ENCODE peak calls at places on chromosomes 6 and 20, in four cellular contexts. G is HepG2, O is GM12878, R is K562. S is an unnamed sample.
A peak's percentile ranks its signal among the peaks of the same experiment; 100 is the strongest.

GRCh38 chr6:35177139-35177538 is 36.0 kb upstream of the TCP11 start:
- DNase-seq in G (no peak), O (no peak), R (peak; percentile 80), S (no peak)

GRCh38 chr6:79536615-79536968 is 638 bp downstream of the LCA5 start:
- DNase-seq in G (no peak), O (no peak), R (no peak), S (no peak)

GRCh38 chr20:10661261-10661660 is 12.5 kb downstream of the JAG1 start:
- DNase-seq in G (no peak), O (no peak), R (no peak), S (no peak)

GRCh38 chr6:68640506-68640875 is 5.4 kb downstream of the ADGRB3 start:
- DNase-seq in G (no peak), O (no peak), R (no peak), S (no peak)

GRCh38 chr6:139172567-139172966 is 37.7 kb downstream of the HECA start:
- DNase-seq in G (no peak), O (no peak), R (no peak), S (no peak)

GRCh38 chr6:68718379-68719073 is 83.4 kb downstream of the ADGRB3 start:
- DNase-seq in G (no peak), O (no peak), R (no peak), S (no peak)

GRCh38 chr6:170164271-170164900 is 126.5 kb downstream of the DLL1 start:
- DNase-seq in G (no peak), O (no peak), R (no peak), S (no peak)

GRCh38 chr6:46932526-46932925 is 10.8 kb upstream of the ADGRF5 start:
- DNase-seq in G (no peak), O (no peak), R (no peak), S (no peak)

GRCh38 chr20:41956316-41957050 is 338.3 kb upstream of the CHD6 start:
- DNase-seq in G (peak; percentile 39), O (no peak), R (peak; percentile 33), S (no peak)

GRCh38 chr6:16766043-16766521 is 4.8 kb upstream of the ATXN1 start:
- DNase-seq in G (no peak), O (no peak), R (no peak), S (peak; percentile 84)

GRCh38 chr6:54267798-54268197 is 40.4 kb upstream of the TINAG start:
- DNase-seq in G (peak; percentile 67), O (no peak), R (no peak), S (peak; percentile 3)

GRCh38 chr20:59618131-59618530 is 13.8 kb downstream of the PHACTR3 start:
- DNase-seq in G (no peak), O (no peak), R (no peak), S (no peak)

GRCh38 chr6:105799051-105799450 is 287.1 kb upstream of the PRDM1 start:
- DNase-seq in G (no peak), O (no peak), R (no peak), S (no peak)

GRCh38 chr20:34569598-34569997 is 11.1 kb downstream of the MAP1LC3A start:
- DNase-seq in G (no peak), O (no peak), R (no peak), S (no peak)

GRCh38 chr20:62025832-62026563 is 39.7 kb downstream of the TAF4 start:
- DNase-seq in G (peak; percentile 30), O (no peak), R (peak; percentile 59), S (no peak)

GRCh38 chr6:32069460-32069859 is 31.2 kb downstream of the CYP21A2 start:
- DNase-seq in G (no peak), O (no peak), R (no peak), S (no peak)

GRCh38 chr6:8240316-8240715 is 138.0 kb upstream of the EEF1E1 start:
- DNase-seq in G (no peak), O (no peak), R (no peak), S (no peak)

GRCh38 chr6:122692175-122692598 is 82.0 kb downstream of the PKIB start:
- DNase-seq in G (no peak), O (no peak), R (no peak), S (no peak)

GRCh38 chr6:111468329-111469012 is 14.5 kb downstream of the REV3L start:
- DNase-seq in G (no peak), O (no peak), R (no peak), S (no peak)

GRCh38 chr6:125210667-125211066 is 57.1 kb downstream of the TPD52L1 start:
- DNase-seq in G (no peak), O (no peak), R (no peak), S (no peak)

GRCh38 chr6:42099340-42100028 is 42.9 kb downstream of the C6orf132 start:
- DNase-seq in G (peak; percentile 39), O (no peak), R (peak; percentile 44), S (no peak)

GRCh38 chr20:34815636-34816035 is 9.8 kb downstream of the NCOA6 start:
- DNase-seq in G (no peak), O (no peak), R (no peak), S (no peak)

GRCh38 chr6:1872649-1873131 is 263.0 kb downstream of the FOXC1 start:
- DNase-seq in G (no peak), O (no peak), R (no peak), S (no peak)
- TF ChIP-seq ESRRA in G (no peak), O (no peak), R (no peak), S (no peak)

GRCh38 chr20:31870703-31871601 is 518 bp downstream of the TTLL9 start:
- DNase-seq in G (no peak), O (no peak), R (no peak), S (no peak)

GRCh38 chr20:31869673-31869941 is 720 bp downstream of the DUSP15 start:
- DNase-seq in G (no peak), O (no peak), R (no peak), S (no peak)

GRCh38 chr20:31872406-31872805 is 2.0 kb downstream of the TTLL9 start:
- DNase-seq in G (no peak), O (no peak), R (no peak), S (no peak)

GRCh38 chr20:31869942-31870702 is at the start of the genes DUSP15 and TTLL9:
- DNase-seq in G (no peak), O (no peak), R (peak; percentile 65), S (no peak)

DNA sequence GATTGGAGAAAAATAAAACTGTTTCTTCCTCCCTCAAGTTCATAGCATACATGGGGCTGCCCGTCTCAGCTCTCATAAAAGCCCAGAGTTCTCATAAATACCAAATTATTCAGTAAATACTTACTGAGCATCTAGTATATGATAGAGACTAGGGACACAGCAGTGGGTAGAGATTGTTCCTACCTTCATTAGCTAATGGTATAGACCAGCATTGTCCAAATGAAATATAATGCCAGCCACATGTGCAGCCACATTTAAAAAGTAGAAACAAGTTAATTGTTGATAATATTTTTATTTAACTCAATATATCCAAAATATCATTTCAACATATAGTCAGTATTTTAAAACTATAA is 1.1 kb downstream of the TTLL9 start:
- DNase-seq in G (no peak), O (no peak), R (no peak), S (no peak)
- TF ChIP-seq REST in G (no peak), O (no peak), R (no peak), S (no peak)

GRCh38 chr6:118748311-118749062 is 97.1 kb upstream of the CEP85L start:
- DNase-seq in G (no peak), O (no peak), R (no peak), S (no peak)

GRCh38 chr6:118745156-118745555 is 93.8 kb upstream of the CEP85L start:
- DNase-seq in G (no peak), O (no peak), R (no peak), S (no peak)

GRCh38 chr6:118743744-118744143 is 92.4 kb upstream of the CEP85L start:
- DNase-seq in G (no peak), O (no peak), R (no peak), S (no peak)

GRCh38 chr6:118744261-118744941 is 93.0 kb upstream of the CEP85L start:
- DNase-seq in G (no peak), O (no peak), R (no peak), S (no peak)

DNA sequence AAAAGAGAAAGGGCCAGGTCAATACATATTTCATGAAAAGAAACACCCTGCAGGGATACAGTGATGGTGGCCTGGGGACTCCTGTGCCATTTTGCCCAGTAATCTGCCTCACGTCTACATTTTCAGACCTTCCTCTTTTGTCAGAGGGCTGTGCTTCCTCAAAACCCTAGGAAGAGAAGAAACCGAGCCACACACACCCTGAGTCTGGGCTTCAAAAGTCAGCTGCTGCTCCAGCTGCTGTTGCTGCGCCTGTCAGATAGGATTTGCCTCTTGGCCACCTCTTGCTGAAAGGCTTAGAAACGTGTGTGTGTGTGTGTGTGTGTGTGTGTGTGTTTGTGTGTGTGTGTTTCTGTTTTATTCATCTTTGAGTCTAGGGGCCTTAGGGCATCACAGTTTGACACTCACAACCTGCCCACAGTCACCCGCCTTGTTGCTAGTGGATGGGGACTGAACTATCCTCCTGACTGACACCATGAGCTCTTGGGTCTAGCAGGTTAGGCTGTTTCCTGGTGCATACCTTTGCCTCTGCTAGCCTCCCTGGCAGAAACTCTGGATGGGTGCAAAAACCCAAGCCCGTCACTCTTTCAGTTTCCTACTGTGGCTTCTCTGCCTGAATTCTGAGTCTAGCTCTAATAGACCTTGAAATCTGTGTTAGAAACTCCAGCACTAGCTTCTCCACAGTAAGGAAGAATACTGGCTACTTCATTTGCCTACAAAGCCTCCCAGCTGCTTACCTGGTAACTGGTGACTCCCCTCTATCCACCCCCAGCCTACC is 94.9 kb upstream of the CEP85L start:
- DNase-seq in G (no peak), O (no peak), R (no peak), S (no peak)
- TF ChIP-seq ESRRA in G (no peak), O (no peak), R (no peak), S (no peak)

DNA sequence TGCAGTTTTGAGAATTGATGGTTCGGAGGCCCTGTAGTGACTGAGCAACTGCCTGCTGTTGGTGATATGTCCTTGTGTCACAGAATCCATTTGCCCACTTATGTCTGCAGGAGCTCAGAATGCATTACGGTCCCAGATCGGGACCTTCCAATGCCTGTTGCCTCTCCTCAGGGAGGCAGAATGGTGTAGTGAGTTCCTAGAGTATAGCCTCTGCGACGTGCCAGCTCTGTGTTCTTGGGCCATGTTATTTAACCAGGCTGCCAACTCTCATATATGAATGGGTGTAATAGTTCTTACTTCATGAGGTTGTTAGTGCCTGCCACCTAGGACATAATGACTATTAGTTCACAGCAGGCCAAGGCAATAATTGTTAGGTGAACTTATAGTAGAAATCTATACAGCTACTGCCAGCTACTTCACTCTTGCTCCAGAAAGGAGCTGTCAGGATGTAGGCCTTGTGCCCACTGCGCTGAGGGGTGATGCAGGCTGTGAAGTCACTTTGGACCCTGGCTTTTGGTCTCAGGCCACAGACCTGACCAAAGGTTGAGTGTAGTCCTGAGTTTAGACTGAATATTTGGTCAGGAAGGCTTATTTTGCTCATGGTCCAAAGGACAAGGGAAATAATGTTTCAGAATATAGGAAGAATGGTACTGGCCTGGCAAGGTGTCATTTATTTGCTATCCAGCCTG is 82.1 kb downstream of the ASXL1 start:
- DNase-seq in G (no peak), O (no peak), R (no peak), S (no peak)
- TF ChIP-seq REST in G (no peak), O (no peak), R (no peak), S (no peak)

GRCh38 chr20:32091888-32092346 is 17.6 kb upstream of the TM9SF4 start:
- DNase-seq in G (peak; percentile 82), O (no peak), R (peak; percentile 79), S (peak; percentile 77)
- TF ChIP-seq ESRRA in G (no peak), O (no peak), R (no peak), S (no peak)

S was measured in A549.